ENCODE peak calls at places on chromosome 12, in four cellular contexts. B is neuronal stem cell, D is IMR-90, M is mesenchymal stem cell. V is an unnamed sample.
A peak's percentile ranks its signal among the peaks of the same experiment; 100 is the strongest.

GRCh38 chr12:44436756-44437155 is 439.4 kb downstream of the NELL2 start:
- DNase-seq in B (no peak), D (no peak), M (no peak), V (no peak)

GRCh38 chr12:117975006-117975405 is 6.2 kb upstream of the KSR2 start:
- DNase-seq in B (no peak), M (no peak), D (no peak), V (no peak)

GRCh38 chr12:93857917-93858513 is 180.8 kb downstream of the CRADD start:
- DNase-seq in M (no peak), D (no peak), B (no peak), V (no peak)

GRCh38 chr12:76927170-76927784 is 48.5 kb upstream of the CSRP2 start:
- DNase-seq in M (peak; percentile 53), D (peak; percentile 57), B (peak; percentile 45), V (peak; percentile 82)

GRCh38 chr12:53660064-53660463 is 15.8 kb downstream of the ATP5MC2 start:
- DNase-seq in D (no peak), B (no peak), M (peak; percentile 25), V (no peak)

GRCh38 chr12:102755271-102755670 is 161.8 kb downstream of the PAH start:
- DNase-seq in M (no peak), B (no peak), D (no peak), V (no peak)

GRCh38 chr12:107058190-107058589 is 35.2 kb downstream of the CRY1 start:
- DNase-seq in B (no peak), D (no peak), M (no peak), V (no peak)

GRCh38 chr12:4307593-4308333 is 13.2 kb upstream of the TIGAR start:
- DNase-seq in D (peak; percentile 79), B (peak; percentile 67), M (peak; percentile 82), V (peak; percentile 98)

GRCh38 chr12:126874427-126875026 is 1392.4 kb upstream of the TMEM132C start:
- DNase-seq in B (peak; percentile 73), M (no peak), D (no peak), V (peak; percentile 95)

GRCh38 chr12:2791086-2791485 is 3.7 kb upstream of the FKBP4 start:
- DNase-seq in B (no peak), M (no peak), D (no peak), V (no peak)

GRCh38 chr12:28137414-28137813 is 52.8 kb upstream of the CCDC91 start:
- DNase-seq in M (no peak), D (no peak), B (no peak), V (no peak)

GRCh38 chr12:94134226-94134795 is 14.1 kb upstream of the PLXNC1 start:
- DNase-seq in B (no peak), M (peak; percentile 60), D (peak; percentile 62), V (no peak)

GRCh38 chr12:127149226-127149964 is 1117.6 kb upstream of the TMEM132C start:
- DNase-seq in M (peak; percentile 43), B (no peak), D (peak; percentile 68), V (no peak)

GRCh38 chr12:56988207-56988739 is 18.1 kb downstream of the ZBTB39 start:
- DNase-seq in D (no peak), M (peak; percentile 46), B (no peak), V (peak; percentile 38)

GRCh38 chr12:26238341-26239126 is 43.2 kb downstream of the SSPN start:
- DNase-seq in B (no peak), M (no peak), D (no peak), V (no peak)

GRCh38 chr12:124279846-124280360 is 15.0 kb upstream of the RFLNA start:
- DNase-seq in M (no peak), D (no peak), B (no peak), V (no peak)
- H4K8ac ChIP-seq in M (no peak overlapping the region), D (no peak overlapping the region), B (no peak overlapping the region), V (no peak overlapping the region)

DNA sequence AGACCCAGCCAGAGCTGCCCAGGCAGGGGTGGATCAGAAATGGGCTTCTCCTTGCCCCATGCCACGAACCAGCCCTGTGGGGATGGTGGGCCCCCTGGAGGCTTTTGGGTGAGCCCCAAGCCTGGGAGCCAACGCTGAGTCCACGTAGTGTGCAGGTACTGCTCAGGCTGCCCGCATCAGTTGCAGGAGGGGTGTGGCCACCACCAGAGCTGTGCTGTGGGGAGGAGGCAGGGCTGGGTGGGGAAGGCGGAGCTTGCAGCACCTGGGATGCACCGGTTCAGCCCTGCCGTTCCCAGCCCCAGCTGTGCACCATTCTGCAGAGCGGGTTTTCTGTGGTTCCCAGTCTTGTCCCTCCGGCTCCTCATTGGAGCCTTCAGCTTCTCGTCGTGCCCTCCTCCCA is 36.3 kb downstream of the IL31 start:
- DNase-seq in D (no peak), B (no peak), M (no peak), V (peak; percentile 88)
- H4K8ac ChIP-seq in D (no peak overlapping the region), B (no peak overlapping the region), M (no peak overlapping the region), V (no peak overlapping the region)

DNA sequence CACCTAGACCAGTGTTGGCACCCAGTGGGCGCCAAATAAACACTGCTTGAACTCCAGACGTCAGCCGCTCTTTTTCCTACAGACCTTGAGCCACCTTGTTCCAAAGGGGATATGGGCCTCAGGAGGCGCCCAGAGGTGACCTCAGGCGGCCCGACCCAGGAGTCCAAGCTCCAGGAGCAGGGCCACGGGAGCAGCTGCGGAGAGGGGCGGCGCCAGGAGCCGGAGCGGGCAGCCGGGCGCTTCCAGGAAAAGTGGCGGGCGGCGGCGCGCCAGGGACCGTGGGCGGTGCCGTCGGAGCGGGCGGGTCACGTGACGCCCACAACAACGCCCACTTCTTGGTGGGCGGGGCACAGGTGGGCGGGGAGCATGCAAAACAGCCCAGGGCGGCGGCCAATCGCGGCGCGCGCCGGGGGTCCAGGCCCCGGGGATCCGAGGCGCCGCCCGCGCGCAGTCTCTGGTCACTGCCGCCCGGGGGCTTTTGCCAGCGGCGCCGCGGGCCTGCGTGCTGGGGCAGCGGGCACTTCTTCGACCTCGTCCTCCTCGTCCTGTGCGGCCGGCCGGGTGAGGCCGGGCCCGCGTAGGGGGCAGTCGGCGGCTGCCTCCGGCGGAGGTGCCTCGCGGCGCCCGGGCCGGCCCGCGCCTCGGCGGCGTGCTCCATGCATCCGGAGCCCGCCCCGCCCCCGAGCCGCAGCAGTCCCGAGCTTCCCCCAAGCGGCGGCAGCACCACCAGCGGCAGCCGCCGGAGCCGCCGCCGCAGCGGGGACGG is at the start of gene ORAI1:
- DNase-seq in B (peak; percentile 97), D (peak; percentile 91), M (peak; percentile 95), V (peak; percentile 97)
- H4K8ac ChIP-seq in B (no peak within 1 kb of the TSS), D (peak within 1 kb of the TSS; percentile 66), M (peak within 1 kb of the TSS; percentile 74), V (no peak within 1 kb of the TSS)

GRCh38 chr12:98579835-98580234 is 13.7 kb upstream of the SLC25A3 start:
- DNase-seq in D (no peak), B (no peak), M (no peak), V (no peak)
- H4K8ac ChIP-seq in D (no peak overlapping the region), B (no peak overlapping the region), M (no peak overlapping the region), V (no peak overlapping the region)

DNA sequence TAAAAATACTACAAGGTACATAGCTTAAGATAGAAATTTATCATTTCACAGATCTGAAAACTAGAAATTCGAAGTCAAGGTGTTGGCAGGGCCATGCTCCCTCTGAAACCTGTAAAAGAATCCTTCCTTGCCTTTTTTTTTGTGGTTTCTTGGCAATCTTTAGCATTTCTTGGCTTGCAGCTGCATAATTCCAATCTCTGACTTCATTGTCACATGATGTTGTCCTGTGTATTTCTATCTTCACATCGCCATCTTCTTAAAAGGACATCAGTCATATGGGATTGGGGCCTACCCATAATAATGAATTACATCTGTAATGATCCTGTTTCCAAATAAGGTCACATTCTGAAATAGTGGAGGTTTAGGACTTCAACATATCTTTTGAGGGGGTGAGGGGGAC is 250.4 kb downstream of the TMTC2 start:
- DNase-seq in D (no peak), M (no peak), B (no peak), V (no peak)
- H4K8ac ChIP-seq in D (no peak overlapping the region), M (no peak overlapping the region), B (no peak overlapping the region), V (no peak overlapping the region)

GRCh38 chr12:33439587-33440011 is at the start of gene SYT10:
- DNase-seq in D (no peak), M (peak; percentile 33), B (peak; percentile 69), V (peak; percentile 87)

GRCh38 chr12:33440477-33440876 is 858 bp upstream of the SYT10 start:
- DNase-seq in D (no peak), M (no peak), B (no peak), V (no peak)

GRCh38 chr12:33437598-33437997 is 2.0 kb downstream of the SYT10 start:
- DNase-seq in B (no peak), D (no peak), M (no peak), V (no peak)

GRCh38 chr12:33438025-33438772 is 1.4 kb downstream of the SYT10 start:
- DNase-seq in D (no peak), B (peak; percentile 5), M (no peak), V (peak; percentile 31)

DNA sequence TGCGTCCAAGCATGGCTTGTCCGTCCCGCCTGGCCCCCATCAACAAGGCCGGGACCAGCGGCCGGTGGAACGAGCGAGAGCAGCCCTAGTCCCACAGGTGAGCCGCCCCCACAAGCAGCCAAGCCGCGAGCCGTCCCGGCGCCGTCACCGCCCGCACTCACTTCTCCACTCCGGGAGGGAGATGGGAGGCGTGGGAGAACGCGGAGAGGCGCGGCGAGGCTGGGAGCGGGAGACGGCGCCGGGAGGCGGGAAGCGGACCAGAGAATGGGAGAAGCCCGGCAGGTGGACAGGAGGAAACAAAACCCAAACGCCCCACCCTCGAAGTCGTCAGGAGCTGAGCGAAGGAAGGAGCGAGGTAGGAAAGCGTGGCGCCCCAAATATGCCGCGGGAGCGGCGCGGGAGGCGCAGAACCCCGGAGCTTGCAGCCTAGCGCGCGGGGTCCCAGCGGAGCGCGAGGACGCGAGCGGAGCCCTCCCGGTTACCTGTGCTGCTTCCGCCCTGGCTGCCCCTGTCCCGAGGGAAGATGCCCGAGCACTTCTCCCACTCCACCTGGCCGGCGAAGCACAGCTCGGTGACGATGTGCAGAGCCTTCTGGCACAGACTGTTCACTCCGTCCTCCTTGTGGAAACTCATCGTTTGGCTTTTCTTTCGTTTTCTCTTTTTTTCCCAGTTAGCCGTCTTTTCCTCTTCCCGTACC is 581 bp downstream of the SYT10 start:
- DNase-seq in M (peak; percentile 30), B (peak; percentile 27), D (no peak), V (peak; percentile 67)
- H4K8ac ChIP-seq in M (no peak overlapping the region), B (no peak overlapping the region), D (no peak overlapping the region), V (no peak overlapping the region)

DNA sequence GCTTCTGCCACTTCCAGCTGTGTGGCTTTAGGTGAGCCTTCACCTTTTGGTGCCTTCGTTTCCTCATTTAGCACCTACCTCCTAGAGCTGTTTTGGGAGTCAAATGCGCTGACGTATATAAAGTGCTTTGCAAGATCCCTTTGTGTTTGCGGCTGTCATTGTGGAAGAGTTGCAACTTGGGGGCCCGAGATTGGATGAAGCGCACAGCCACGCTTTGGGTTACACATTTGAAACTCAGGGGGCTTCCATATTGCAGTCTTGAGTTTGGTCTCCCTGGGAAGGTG is 631 bp upstream of the ARL6IP4 start:
- DNase-seq in B (no peak), M (no peak), D (no peak), V (no peak)
- H4K8ac ChIP-seq in B (no peak overlapping the region), M (peak overlapping the region; percentile 98), D (peak overlapping the region; percentile 98), V (no peak overlapping the region)

GRCh38 chr12:52062167-52063080 is 7.4 kb upstream of the ATG101 start:
- DNase-seq in M (peak; percentile 24), D (no peak), B (no peak), V (no peak)
- H4K8ac ChIP-seq in M (no peak overlapping the region), D (peak overlapping the region; percentile 93), B (peak overlapping the region; percentile 100), V (no peak overlapping the region)

GRCh38 chr12:95942106-95942531 is 295 bp downstream of the CCDC38 start:
- DNase-seq in B (peak; percentile 47), D (no peak), M (no peak), V (no peak)
- H4K8ac ChIP-seq in B (no peak overlapping the region), D (peak overlapping the region; percentile 9), M (peak overlapping the region; percentile 37), V (no peak overlapping the region)

V was measured in H9.